ENCODE peak calls at places on chromosomes 4 and X, in eight cellular contexts. One of them, this sample, is unnamed.

GRCh38 chr4:79651516-79651915 is 243.5 kb upstream of the GK2 start:
- DNase-seq in pancreas: no peak
- DNase-seq in astrocyte of the spinal cord: no peak
- DNase-seq in body of pancreas: no peak
- DNase-seq in prostate gland: no peak
- DNase-seq in lower leg skin: no peak
- DNase-seq in astrocyte of the cerebellum: peak
- DNase-seq in endothelial cell of umbilical vein: peak
- DNase-seq in this sample: peak

GRCh38 chr4:25160714-25161598 is 707 bp upstream of the SEPSECS start:
- DNase-seq in pancreas: no peak
- DNase-seq in prostate gland: no peak
- DNase-seq in astrocyte of the spinal cord: peak
- DNase-seq in astrocyte of the cerebellum: no peak
- DNase-seq in lower leg skin: no peak
- DNase-seq in endothelial cell of umbilical vein: no peak
- DNase-seq in body of pancreas: no peak
- DNase-seq in this sample: peak

GRCh38 chr4:38452009-38452408 is 212.0 kb upstream of the KLF3 start:
- DNase-seq in astrocyte of the cerebellum: no peak
- DNase-seq in body of pancreas: no peak
- DNase-seq in lower leg skin: no peak
- DNase-seq in endothelial cell of umbilical vein: no peak
- DNase-seq in prostate gland: no peak
- DNase-seq in astrocyte of the spinal cord: no peak
- DNase-seq in pancreas: no peak
- DNase-seq in this sample: no peak

GRCh38 chr4:2924765-2925301 is 38.4 kb downstream of the NOP14 start:
- DNase-seq in endothelial cell of umbilical vein: no peak
- DNase-seq in body of pancreas: no peak
- DNase-seq in lower leg skin: peak
- DNase-seq in astrocyte of the cerebellum: no peak
- DNase-seq in prostate gland: no peak
- DNase-seq in pancreas: peak
- DNase-seq in astrocyte of the spinal cord: no peak
- DNase-seq in this sample: no peak

GRCh38 chr4:83112678-83113428 is 1.7 kb downstream of the PLAC8 start:
- DNase-seq in astrocyte of the spinal cord: peak
- DNase-seq in endothelial cell of umbilical vein: no peak
- DNase-seq in prostate gland: no peak
- DNase-seq in astrocyte of the cerebellum: no peak
- DNase-seq in pancreas: no peak
- DNase-seq in lower leg skin: no peak
- DNase-seq in body of pancreas: no peak
- DNase-seq in this sample: no peak

GRCh38 chrX:23726196-23726595 is 16.9 kb downstream of the ACOT9 start:
- DNase-seq in lower leg skin: no peak
- DNase-seq in body of pancreas: no peak
- DNase-seq in prostate gland: no peak
- DNase-seq in pancreas: no peak
- DNase-seq in endothelial cell of umbilical vein: no peak
- DNase-seq in astrocyte of the spinal cord: no peak
- DNase-seq in astrocyte of the cerebellum: no peak
- DNase-seq in this sample: no peak

GRCh38 chr4:107888237-107888636 is 43.1 kb upstream of the CYP2U1 start:
- DNase-seq in astrocyte of the cerebellum: no peak
- DNase-seq in astrocyte of the spinal cord: no peak
- DNase-seq in pancreas: no peak
- DNase-seq in prostate gland: no peak
- DNase-seq in body of pancreas: no peak
- DNase-seq in lower leg skin: no peak
- DNase-seq in endothelial cell of umbilical vein: no peak
- DNase-seq in this sample: no peak

GRCh38 chr4:123430031-123430430 is 33.4 kb downstream of the SPRY1 start:
- DNase-seq in prostate gland: no peak
- DNase-seq in body of pancreas: no peak
- DNase-seq in astrocyte of the cerebellum: no peak
- DNase-seq in astrocyte of the spinal cord: no peak
- DNase-seq in endothelial cell of umbilical vein: no peak
- DNase-seq in lower leg skin: no peak
- DNase-seq in pancreas: no peak
- DNase-seq in this sample: no peak

GRCh38 chrX:150199803-150200202 is 163.3 kb upstream of the MAMLD1 start:
- DNase-seq in astrocyte of the cerebellum: no peak
- DNase-seq in body of pancreas: peak
- DNase-seq in endothelial cell of umbilical vein: no peak
- DNase-seq in lower leg skin: peak
- DNase-seq in astrocyte of the spinal cord: no peak
- DNase-seq in prostate gland: no peak
- DNase-seq in pancreas: no peak
- DNase-seq in this sample: no peak

GRCh38 chr4:1244081-1244977 is 4.6 kb downstream of the CTBP1 start:
- DNase-seq in astrocyte of the spinal cord: no peak
- DNase-seq in pancreas: peak
- DNase-seq in astrocyte of the cerebellum: no peak
- DNase-seq in endothelial cell of umbilical vein: no peak
- DNase-seq in prostate gland: no peak
- DNase-seq in body of pancreas: peak
- DNase-seq in lower leg skin: peak
- DNase-seq in this sample: no peak

GRCh38 chrX:11259437-11259836 is 33.8 kb upstream of the AMELX start:
- DNase-seq in endothelial cell of umbilical vein: no peak
- DNase-seq in body of pancreas: no peak
- DNase-seq in astrocyte of the cerebellum: no peak
- DNase-seq in astrocyte of the spinal cord: no peak
- DNase-seq in prostate gland: no peak
- DNase-seq in pancreas: no peak
- DNase-seq in lower leg skin: no peak
- DNase-seq in this sample: no peak

GRCh38 chrX:6644411-6644810 is 109.5 kb upstream of the VCX3A start:
- DNase-seq in body of pancreas: no peak
- DNase-seq in endothelial cell of umbilical vein: no peak
- DNase-seq in astrocyte of the cerebellum: no peak
- DNase-seq in pancreas: no peak
- DNase-seq in prostate gland: no peak
- DNase-seq in lower leg skin: no peak
- DNase-seq in astrocyte of the spinal cord: no peak
- DNase-seq in this sample: no peak
- TF ChIP-seq CTCF in body of pancreas: no peak
- TF ChIP-seq CTCF in endothelial cell of umbilical vein: no peak
- TF ChIP-seq CTCF in astrocyte of the cerebellum: peak
- TF ChIP-seq CTCF in pancreas: no peak
- TF ChIP-seq CTCF in prostate gland: no peak
- TF ChIP-seq CTCF in lower leg skin: no peak
- TF ChIP-seq CTCF in astrocyte of the spinal cord: peak
- TF ChIP-seq CTCF in this sample: peak

DNA sequence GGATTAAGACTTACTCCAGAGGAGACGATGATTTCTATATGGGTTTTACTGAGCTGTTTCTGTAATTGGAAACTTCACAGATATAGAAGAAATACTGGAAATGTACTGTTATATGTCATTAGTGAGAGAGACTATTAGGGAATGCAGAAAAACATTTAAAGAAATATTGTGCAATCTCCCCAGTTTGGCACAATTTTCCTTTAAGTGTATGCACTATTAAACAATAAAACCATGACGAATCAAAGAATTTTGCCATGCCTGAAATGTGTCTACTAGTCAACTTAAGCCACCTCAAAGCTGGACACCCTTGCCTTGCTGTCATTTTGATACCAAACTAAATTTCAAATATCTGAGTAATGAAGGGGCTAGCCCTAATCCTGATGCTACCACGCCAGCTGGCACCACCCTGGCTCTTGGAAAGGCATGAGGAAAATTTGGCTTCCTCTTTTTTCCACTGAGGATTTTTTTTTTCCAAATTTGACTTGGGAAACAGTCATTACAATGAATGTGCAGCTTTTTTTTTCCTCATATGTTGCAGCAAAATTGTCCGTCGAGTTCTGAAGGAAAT is 36.1 kb downstream of the MTTP start:
- DNase-seq in astrocyte of the cerebellum: peak
- DNase-seq in prostate gland: no peak
- DNase-seq in astrocyte of the spinal cord: peak
- DNase-seq in pancreas: no peak
- DNase-seq in endothelial cell of umbilical vein: no peak
- DNase-seq in lower leg skin: no peak
- DNase-seq in body of pancreas: no peak
- DNase-seq in this sample: peak
- H3K4me3 ChIP-seq in astrocyte of the cerebellum: no peak
- H3K4me3 ChIP-seq in prostate gland: no peak
- H3K4me3 ChIP-seq in astrocyte of the spinal cord: no peak
- H3K4me3 ChIP-seq in pancreas: no peak
- H3K4me3 ChIP-seq in endothelial cell of umbilical vein: no peak
- H3K4me3 ChIP-seq in lower leg skin: no peak
- H3K4me3 ChIP-seq in body of pancreas: no peak
- H3K4me3 ChIP-seq in this sample: no peak

DNA sequence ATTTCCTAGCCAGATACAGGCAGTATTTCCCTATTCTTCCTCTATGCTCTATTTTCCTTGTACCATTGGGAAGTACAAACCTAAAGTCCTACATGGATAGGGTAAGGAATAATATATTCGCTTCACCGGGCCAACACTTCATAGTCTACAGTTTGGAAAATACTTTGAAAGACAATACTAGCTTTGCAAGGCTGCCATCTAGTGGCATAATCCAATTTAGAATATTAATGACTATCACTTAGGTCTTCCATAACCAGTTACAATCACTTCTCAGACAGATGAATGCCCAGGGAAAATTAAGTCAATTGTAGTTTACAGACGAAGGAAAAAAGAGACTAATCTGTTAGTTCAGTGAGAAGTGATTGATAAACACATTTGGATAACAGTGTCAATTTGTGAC is 141.0 kb upstream of the FAM47C start:
- DNase-seq in astrocyte of the cerebellum: peak
- DNase-seq in prostate gland: peak
- DNase-seq in astrocyte of the spinal cord: peak
- DNase-seq in body of pancreas: no peak
- DNase-seq in endothelial cell of umbilical vein: peak
- DNase-seq in pancreas: no peak
- DNase-seq in lower leg skin: no peak
- DNase-seq in this sample: peak
- TF ChIP-seq CTCF in astrocyte of the cerebellum: peak
- TF ChIP-seq CTCF in prostate gland: peak
- TF ChIP-seq CTCF in astrocyte of the spinal cord: peak
- TF ChIP-seq CTCF in body of pancreas: peak
- TF ChIP-seq CTCF in endothelial cell of umbilical vein: peak
- TF ChIP-seq CTCF in pancreas: peak
- TF ChIP-seq CTCF in lower leg skin: no peak
- TF ChIP-seq CTCF in this sample: peak

GRCh38 chrX:40176979-40177430 is 79.2 kb upstream of the BCOR start:
- DNase-seq in astrocyte of the spinal cord: no peak
- DNase-seq in body of pancreas: peak
- DNase-seq in pancreas: peak
- DNase-seq in prostate gland: no peak
- DNase-seq in endothelial cell of umbilical vein: peak
- DNase-seq in astrocyte of the cerebellum: no peak
- DNase-seq in lower leg skin: no peak
- DNase-seq in this sample: no peak

GRCh38 chrX:40177942-40178715 is 80.4 kb upstream of the BCOR start:
- DNase-seq in astrocyte of the cerebellum: no peak
- DNase-seq in endothelial cell of umbilical vein: no peak
- DNase-seq in astrocyte of the spinal cord: no peak
- DNase-seq in pancreas: no peak
- DNase-seq in body of pancreas: no peak
- DNase-seq in prostate gland: no peak
- DNase-seq in lower leg skin: no peak
- DNase-seq in this sample: no peak

GRCh38 chrX:40176256-40176978 is 78.7 kb upstream of the BCOR start:
- DNase-seq in pancreas: peak
- DNase-seq in endothelial cell of umbilical vein: peak
- DNase-seq in prostate gland: peak
- DNase-seq in body of pancreas: peak
- DNase-seq in astrocyte of the cerebellum: no peak
- DNase-seq in astrocyte of the spinal cord: no peak
- DNase-seq in lower leg skin: peak
- DNase-seq in this sample: no peak

GRCh38 chrX:40179333-40179732 is 81.6 kb upstream of the BCOR start:
- DNase-seq in astrocyte of the spinal cord: no peak
- DNase-seq in endothelial cell of umbilical vein: peak
- DNase-seq in prostate gland: no peak
- DNase-seq in lower leg skin: no peak
- DNase-seq in astrocyte of the cerebellum: no peak
- DNase-seq in pancreas: no peak
- DNase-seq in body of pancreas: no peak
- DNase-seq in this sample: no peak

GRCh38 chrX:40177489-40177888 is 79.7 kb upstream of the BCOR start:
- DNase-seq in body of pancreas: no peak
- DNase-seq in endothelial cell of umbilical vein: no peak
- DNase-seq in astrocyte of the cerebellum: no peak
- DNase-seq in prostate gland: no peak
- DNase-seq in lower leg skin: no peak
- DNase-seq in astrocyte of the spinal cord: no peak
- DNase-seq in pancreas: no peak
- DNase-seq in this sample: no peak
- H3K4me3 ChIP-seq in body of pancreas: no peak
- H3K4me3 ChIP-seq in endothelial cell of umbilical vein: no peak
- H3K4me3 ChIP-seq in astrocyte of the cerebellum: no peak
- H3K4me3 ChIP-seq in prostate gland: no peak
- H3K4me3 ChIP-seq in lower leg skin: no peak
- H3K4me3 ChIP-seq in astrocyte of the spinal cord: no peak
- H3K4me3 ChIP-seq in pancreas: peak
- H3K4me3 ChIP-seq in this sample: no peak

GRCh38 chr4:161704653-161705052 is 459.1 kb downstream of the FSTL5 start:
- DNase-seq in prostate gland: no peak
- DNase-seq in lower leg skin: no peak
- DNase-seq in pancreas: no peak
- DNase-seq in endothelial cell of umbilical vein: no peak
- DNase-seq in astrocyte of the cerebellum: no peak
- DNase-seq in astrocyte of the spinal cord: no peak
- DNase-seq in body of pancreas: no peak
- DNase-seq in this sample: no peak

GRCh38 chr4:161696957-161697356 is 466.8 kb downstream of the FSTL5 start:
- DNase-seq in endothelial cell of umbilical vein: peak
- DNase-seq in pancreas: no peak
- DNase-seq in astrocyte of the cerebellum: no peak
- DNase-seq in astrocyte of the spinal cord: no peak
- DNase-seq in prostate gland: no peak
- DNase-seq in body of pancreas: no peak
- DNase-seq in lower leg skin: no peak
- DNase-seq in this sample: no peak

GRCh38 chr4:161704040-161704439 is 459.8 kb downstream of the FSTL5 start:
- DNase-seq in prostate gland: no peak
- DNase-seq in astrocyte of the cerebellum: no peak
- DNase-seq in lower leg skin: no peak
- DNase-seq in astrocyte of the spinal cord: no peak
- DNase-seq in pancreas: no peak
- DNase-seq in endothelial cell of umbilical vein: no peak
- DNase-seq in body of pancreas: no peak
- DNase-seq in this sample: no peak

GRCh38 chr4:161702287-161702686 is 461.5 kb downstream of the FSTL5 start:
- DNase-seq in pancreas: no peak
- DNase-seq in astrocyte of the cerebellum: no peak
- DNase-seq in prostate gland: no peak
- DNase-seq in endothelial cell of umbilical vein: no peak
- DNase-seq in astrocyte of the spinal cord: no peak
- DNase-seq in body of pancreas: no peak
- DNase-seq in lower leg skin: no peak
- DNase-seq in this sample: no peak
- TF ChIP-seq CTCF in pancreas: no peak
- TF ChIP-seq CTCF in astrocyte of the cerebellum: no peak
- TF ChIP-seq CTCF in prostate gland: no peak
- TF ChIP-seq CTCF in endothelial cell of umbilical vein: no peak
- TF ChIP-seq CTCF in astrocyte of the spinal cord: peak
- TF ChIP-seq CTCF in body of pancreas: no peak
- TF ChIP-seq CTCF in lower leg skin: no peak
- TF ChIP-seq CTCF in this sample: no peak